ENCODE peak calls at places on chromosomes 13 and 19, in nine cellular contexts. H is activated CD8-positive, alpha-beta T cell treated with anti-CD3 and anti-CD28 coated beads for 36 hours; C is GM12865; N is thyroid gland; D is thoracic aorta; O is prostate gland; S is type B pancreatic cell; L is PC-3; Z is psoas muscle. E is an unnamed sample.

GRCh38 chr13:112814905-112815585 is 125.2 kb downstream of the ATP11A start:
- DNase-seq in S (peak), Z (no peak), O (no peak), L (peak), H (no peak), C (no peak), N (peak), D (no peak), E (peak)

GRCh38 chr19:10998045-10998533 is 37.3 kb downstream of the SMARCA4 start:
- DNase-seq in L (peak), C (no peak), N (peak), O (no peak), S (no peak), D (no peak), H (no peak), Z (peak), E (no peak)

GRCh38 chr13:46575321-46575721 is 22.4 kb downstream of the LRCH1 start:
- DNase-seq in C (peak), N (no peak), L (no peak), Z (no peak), S (no peak), H (peak), O (no peak), D (no peak), E (no peak)

GRCh38 chr13:99350191-99350590 is 43.0 kb upstream of the GPR183 start:
- DNase-seq in O (no peak), Z (no peak), H (no peak), L (no peak), D (no peak), S (no peak), N (no peak), C (no peak), E (no peak)

GRCh38 chr13:73141292-73141771 is 82.5 kb downstream of the KLF5 start:
- DNase-seq in Z (no peak), L (no peak), D (no peak), H (no peak), C (no peak), S (no peak), N (peak), O (no peak), E (no peak)

GRCh38 chr13:40334616-40335015 is 331.8 kb downstream of the FOXO1 start:
- DNase-seq in Z (no peak), N (no peak), H (no peak), L (no peak), S (no peak), D (no peak), O (no peak), C (no peak), E (no peak)

GRCh38 chr19:6739390-6739883 is at the start of gene TRIP10:
- DNase-seq in O (peak), N (peak), L (peak), C (peak), S (no peak), H (peak), Z (peak), D (peak), E (peak)

GRCh38 chr19:58551577-58552471 is 3.1 kb downstream of the CHMP2A start:
- DNase-seq in Z (no peak), O (no peak), L (no peak), N (no peak), C (no peak), D (no peak), H (no peak), S (no peak), E (no peak)

GRCh38 chr13:21371011-21371410 is 88.1 kb downstream of the ZDHHC20 start:
- DNase-seq in Z (no peak), C (no peak), L (no peak), N (peak), S (no peak), D (no peak), H (no peak), O (no peak), E (no peak)

GRCh38 chr13:27847669-27848068 is 55.4 kb downstream of the GSX1 start:
- DNase-seq in H (no peak), S (no peak), Z (no peak), O (no peak), N (no peak), L (no peak), C (no peak), D (no peak), E (no peak)

GRCh38 chr13:99600318-99600717 is 99.0 kb downstream of the TM9SF2 start:
- DNase-seq in S (no peak), N (no peak), C (no peak), H (peak), Z (no peak), L (no peak), D (no peak), O (no peak), E (no peak)

GRCh38 chr13:77136902-77137420 is 110.0 kb upstream of the FBXL3 start:
- DNase-seq in H (no peak), Z (no peak), D (no peak), C (no peak), S (no peak), O (no peak), L (no peak), N (no peak), E (no peak)

GRCh38 chr19:14511245-14511625 is 7.0 kb downstream of the DNAJB1 start:
- DNase-seq in H (no peak), N (no peak), Z (no peak), O (no peak), C (no peak), S (no peak), D (no peak), L (peak), E (no peak)

GRCh38 chr13:106651442-106651841 is 83.5 kb upstream of the ARGLU1 start:
- DNase-seq in N (no peak), S (no peak), D (no peak), C (no peak), H (no peak), Z (no peak), L (no peak), O (no peak), E (no peak)

GRCh38 chr13:29379281-29379680 is 216.2 kb downstream of the SLC7A1 start:
- DNase-seq in H (no peak), D (no peak), O (no peak), N (no peak), C (no peak), Z (no peak), L (no peak), S (no peak), E (no peak)

GRCh38 chr13:112071011-112071901 is 4.3 kb downstream of the SOX1 start:
- DNase-seq in O (no peak), D (no peak), L (no peak), N (no peak), H (no peak), Z (no peak), C (no peak), S (no peak), E (no peak)

GRCh38 chr13:75052616-75053015 is 429.4 kb downstream of the TBC1D4 start:
- DNase-seq in S (no peak), C (no peak), Z (no peak), L (no peak), H (no peak), N (no peak), O (no peak), D (no peak), E (no peak)

GRCh38 chr13:108895220-108895704 is 265.9 kb downstream of the MYO16 start:
- DNase-seq in C (peak), D (no peak), Z (no peak), S (no peak), H (no peak), N (no peak), O (no peak), L (peak), E (no peak)

GRCh38 chr19:10158485-10158884 is 36.3 kb downstream of the DNMT1 start:
- DNase-seq in H (no peak), Z (no peak), C (no peak), S (no peak), O (no peak), D (no peak), L (no peak), N (no peak), E (no peak)

GRCh38 chr19:11288349-11288748 is 7.6 kb upstream of the TSPAN16 start:
- DNase-seq in H (no peak), C (peak), O (no peak), L (peak), N (no peak), D (no peak), S (no peak), Z (no peak), E (no peak)

GRCh38 chr19:14632286-14632685 is 42.4 kb downstream of the ADGRE3 start:
- DNase-seq in O (no peak), H (peak), L (peak), C (peak), D (no peak), N (no peak), Z (no peak), S (no peak), E (no peak)

GRCh38 chr19:36528921-36529518 is 949 bp upstream of the ZNF260 start:
- DNase-seq in N (no peak), C (peak), D (no peak), Z (no peak), L (no peak), H (peak), S (no peak), O (no peak), E (no peak)

GRCh38 chr13:100138859-100139491 is 50.1 kb downstream of the PCCA start:
- DNase-seq in N (no peak), O (no peak), Z (no peak), H (no peak), D (no peak), L (no peak), C (no peak), S (no peak), E (no peak)

GRCh38 chr13:94312511-94313191 is 166.8 kb downstream of the DCT start:
- DNase-seq in C (peak), Z (no peak), H (peak), S (no peak), D (no peak), L (no peak), N (no peak), O (no peak), E (no peak)

GRCh38 chr19:54029930-54030490 is 33.7 kb downstream of the VSTM1 start:
- DNase-seq in Z (no peak), S (no peak), O (peak), N (peak), C (peak), D (no peak), H (peak), L (peak), E (no peak)

GRCh38 chr19:49790866-49791265 is 22.2 kb downstream of the FUZ start:
- DNase-seq in D (no peak), H (no peak), O (no peak), S (no peak), Z (peak), N (no peak), L (no peak), C (no peak), E (no peak)

GRCh38 chr13:22243519-22244197 is 572.8 kb downstream of the FGF9 start:
- DNase-seq in D (no peak), L (no peak), Z (no peak), H (no peak), S (no peak), N (no peak), C (no peak), O (no peak), E (no peak)

GRCh38 chr19:3047307-3048189 is 14.7 kb downstream of the TLE5 start:
- DNase-seq in S (no peak), H (peak), N (peak), Z (peak), D (peak), O (peak), C (peak), L (peak), E (no peak)

GRCh38 chr19:6610934-6611370 is 20.0 kb upstream of the CD70 start:
- DNase-seq in Z (no peak), C (no peak), D (no peak), L (peak), H (no peak), S (no peak), N (no peak), O (no peak), E (no peak)

GRCh38 chr19:51610576-51610975 is 19.6 kb downstream of the SIGLEC5 start:
- DNase-seq in H (no peak), N (no peak), Z (no peak), D (no peak), C (peak), S (no peak), O (no peak), L (no peak), E (no peak)

GRCh38 chr13:110108348-110109139 is 198.4 kb downstream of the COL4A1 start:
- DNase-seq in Z (peak), N (peak), C (peak), D (peak), S (no peak), H (peak), O (peak), L (peak), E (peak)

GRCh38 chr13:62431852-62432251 is 1016.2 kb upstream of the PCDH20 start:
- DNase-seq in Z (no peak), C (no peak), L (no peak), O (no peak), H (no peak), S (no peak), D (no peak), N (no peak), E (no peak)

GRCh38 chr13:61013782-61014181 is 401.9 kb downstream of the PCDH20 start:
- DNase-seq in D (no peak), H (no peak), N (no peak), S (no peak), Z (no peak), O (no peak), L (no peak), C (no peak), E (no peak)

GRCh38 chr19:10095948-10096614 is 6.4 kb downstream of the ANGPTL6 start:
- DNase-seq in S (peak), N (peak), D (no peak), H (peak), Z (peak), L (peak), O (peak), C (peak), E (peak)

GRCh38 chr13:49042476-49042875 is 66.8 kb downstream of the FNDC3A start:
- DNase-seq in N (no peak), Z (no peak), S (no peak), L (no peak), C (no peak), O (no peak), D (no peak), H (no peak), E (no peak)

GRCh38 chr13:110564472-110564985 is 3.0 kb upstream of the RAB20 start:
- DNase-seq in Z (no peak), H (no peak), D (no peak), L (no peak), C (no peak), O (no peak), N (peak), S (no peak), E (no peak)

GRCh38 chr19:16320987-16321386 is 3.6 kb upstream of the KLF2 start:
- DNase-seq in C (no peak), S (no peak), N (no peak), H (no peak), D (no peak), O (no peak), Z (no peak), L (peak), E (no peak)

GRCh38 chr19:12880551-12881171 is 588 bp downstream of the DNASE2 start:
- DNase-seq in N (peak), Z (no peak), L (peak), C (peak), O (no peak), S (no peak), H (peak), D (no peak), E (no peak)

GRCh38 chr13:41403983-41404382 is 53.4 kb upstream of the RGCC start:
- DNase-seq in H (no peak), Z (no peak), N (no peak), O (no peak), S (no peak), L (no peak), D (no peak), C (no peak), E (peak)

GRCh38 chr13:41398494-41399190 is 58.7 kb upstream of the RGCC start:
- DNase-seq in N (no peak), H (peak), O (no peak), D (no peak), S (no peak), L (no peak), C (no peak), Z (no peak), E (no peak)

GRCh38 chr13:41402695-41403511 is 54.4 kb upstream of the RGCC start:
- DNase-seq in O (no peak), C (no peak), Z (no peak), L (no peak), S (no peak), D (no peak), N (no peak), H (no peak), E (peak)

GRCh38 chr13:41405367-41405766 is 52.0 kb upstream of the RGCC start:
- DNase-seq in D (no peak), S (no peak), N (no peak), L (no peak), O (no peak), C (no peak), Z (no peak), H (no peak), E (no peak)

DNA sequence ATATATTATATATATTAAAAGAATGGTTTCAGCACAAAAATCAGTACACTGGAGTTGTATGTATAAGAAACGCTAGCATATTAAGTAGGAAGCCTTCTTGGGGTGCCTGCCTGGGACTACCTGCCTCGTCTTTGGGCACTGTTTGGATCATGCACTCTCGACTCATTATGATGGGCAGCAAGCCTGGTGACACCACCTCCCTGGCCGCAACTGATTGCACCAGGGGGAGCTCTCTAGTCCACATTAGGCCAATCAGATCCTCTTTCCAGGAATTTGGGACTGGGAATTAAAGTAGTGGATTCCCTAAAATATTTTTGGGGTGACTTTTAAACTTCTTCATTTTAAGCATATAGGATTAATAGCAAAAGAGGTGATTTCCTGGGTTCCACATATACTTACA is 56.0 kb upstream of the RGCC start:
- DNase-seq in O (no peak), S (no peak), H (no peak), C (no peak), N (no peak), D (no peak), L (peak), Z (no peak), E (peak)
- TF ChIP-seq CTCF in O (no peak), S (peak), H (no peak), C (no peak), N (no peak), D (no peak), L (peak), Z (no peak), E (no peak)

DNA sequence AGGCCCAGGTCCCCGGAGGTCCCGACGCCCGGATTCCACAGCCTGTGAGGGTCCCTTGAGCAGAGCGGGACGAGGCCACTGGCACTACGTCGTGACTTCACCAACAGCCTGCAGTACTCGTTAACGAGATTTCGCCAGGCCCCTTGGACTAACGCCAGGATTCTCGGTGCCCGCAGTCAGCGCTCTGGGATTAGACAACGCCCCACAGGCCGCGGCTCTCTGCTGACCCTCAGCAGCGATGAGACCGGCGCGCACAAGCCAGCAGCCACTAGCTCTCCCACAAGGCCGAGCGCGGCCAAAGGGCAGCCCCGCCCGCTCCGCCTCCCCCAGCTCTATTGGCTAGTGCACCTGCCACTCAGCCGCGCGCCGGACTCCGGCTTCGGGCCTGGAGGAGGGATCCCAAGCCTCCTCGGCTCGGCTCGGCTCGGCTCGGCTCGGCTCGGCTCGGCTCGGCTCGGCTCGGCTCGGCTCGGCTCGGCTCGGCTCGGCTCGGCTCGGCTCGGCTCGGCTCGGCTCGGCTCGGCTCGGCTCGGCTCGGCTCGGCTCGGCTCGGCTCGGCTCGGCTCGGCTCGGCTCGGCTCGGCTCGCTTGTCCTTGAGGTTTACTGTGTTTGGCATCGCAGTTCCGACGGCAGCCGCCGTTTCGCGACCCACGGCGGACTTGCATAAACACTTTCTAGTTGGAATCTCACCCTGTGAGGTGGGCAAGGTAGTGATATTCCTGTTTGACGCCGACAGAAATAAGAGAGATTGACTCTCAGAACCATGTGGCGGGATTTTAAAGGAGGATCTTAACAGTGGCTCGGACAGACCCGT is 231.7 kb upstream of the SERP2 start:
- DNase-seq in Z (peak), N (peak), O (peak), S (peak), D (peak), L (peak), C (peak), H (peak), E (peak)
- TF ChIP-seq CTCF in Z (no peak), N (peak), O (no peak), S (peak), D (peak), L (no peak), C (no peak), H (no peak), E (no peak)

DNA sequence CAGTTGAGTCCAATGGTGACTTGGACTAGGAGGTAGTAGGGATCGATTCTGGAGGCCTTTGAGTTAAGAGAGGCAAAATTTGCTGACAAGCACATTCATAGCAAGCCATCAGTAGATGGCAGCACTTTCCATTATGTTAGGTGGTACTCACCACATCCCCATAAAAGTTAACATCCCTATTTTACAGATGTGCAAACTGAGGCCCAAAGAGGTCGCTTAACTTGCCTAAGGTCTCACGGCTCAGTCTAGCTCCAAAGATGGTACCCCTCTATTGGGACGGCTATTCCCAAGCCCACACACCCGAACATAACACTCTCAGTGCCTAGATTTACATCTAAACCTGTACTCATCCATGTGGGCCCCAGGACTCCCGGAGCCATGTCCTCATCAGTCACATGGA is 21.5 kb upstream of the FOSB start:
- DNase-seq in N (no peak), H (peak), O (no peak), S (no peak), D (no peak), L (peak), C (peak), Z (no peak), E (no peak)
- TF ChIP-seq CTCF in N (no peak), H (peak), O (no peak), S (peak), D (no peak), L (peak), C (peak), Z (peak), E (peak)

GRCh38 chr13:70339738-70340137 is 231.5 kb upstream of the KLHL1 start:
- DNase-seq in O (no peak), H (no peak), L (peak), Z (peak), C (peak), S (no peak), N (no peak), D (no peak), E (no peak)
- TF ChIP-seq CTCF in O (no peak), H (no peak), L (peak), Z (no peak), C (peak), S (peak), N (no peak), D (no peak), E (peak)

GRCh38 chr19:29966594-29967249 is 24.7 kb downstream of the URI1 start:
- DNase-seq in S (no peak), D (no peak), N (no peak), L (peak), C (peak), H (no peak), O (no peak), Z (no peak), E (no peak)
- TF ChIP-seq CTCF in S (peak), D (no peak), N (no peak), L (peak), C (peak), H (no peak), O (no peak), Z (no peak), E (peak)

GRCh38 chr19:48069435-48069834 is 25.6 kb upstream of the CABP5 start:
- DNase-seq in N (no peak), S (no peak), O (no peak), L (no peak), H (no peak), D (no peak), C (no peak), Z (no peak), E (no peak)
- TF ChIP-seq CTCF in N (no peak), S (no peak), O (no peak), L (no peak), H (no peak), D (no peak), C (no peak), Z (no peak), E (no peak)

E was measured in osteocyte.